ENCODE peak calls at places on chromosomes 16 and 17, in eight cellular contexts. Z, H, E, J, L, F, P and U are unnamed samples.

GRCh38 chr17:12952012-12952411 is 65.8 kb downstream of the ELAC2 start:
- DNase-seq in E (no peak), L (no peak), P (no peak), J (no peak), F (no peak), Z (no peak), H (no peak), U (no peak)

GRCh38 chr17:42517516-42517915 is 18.5 kb upstream of the NAGLU start:
- DNase-seq in L (peak), J (peak), P (peak), F (peak), Z (peak), E (peak), H (no peak), U (peak)

GRCh38 chr16:50067290-50067853 is 1.6 kb downstream of the HEATR3 start:
- DNase-seq in L (no peak), F (no peak), E (peak), H (peak), P (no peak), J (peak), Z (no peak), U (peak)

GRCh38 chr17:1607971-1608320 is 20.7 kb downstream of the SLC43A2 start:
- DNase-seq in L (no peak), H (no peak), P (no peak), F (no peak), Z (no peak), E (no peak), J (no peak), U (no peak)

GRCh38 chr16:89917773-89918452 is 749 bp upstream of the MC1R start:
- DNase-seq in J (peak), E (peak), F (peak), Z (no peak), H (no peak), L (peak), P (peak), U (no peak)

GRCh38 chr17:57603978-57604377 is 141.1 kb downstream of the CCDC182 start:
- DNase-seq in Z (no peak), F (peak), J (no peak), H (peak), E (no peak), L (no peak), P (peak), U (no peak)

GRCh38 chr16:12516621-12517309 is 286.9 kb downstream of the CPPED1 start:
- DNase-seq in P (no peak), Z (no peak), J (no peak), H (no peak), L (no peak), E (no peak), F (peak), U (no peak)

GRCh38 chr17:22305356-22306071 is 613.2 kb downstream of the KCNJ18 start:
- DNase-seq in J (no peak), F (no peak), E (no peak), Z (no peak), H (no peak), L (no peak), P (no peak), U (no peak)

GRCh38 chr16:17940584-17940983 is 396.0 kb downstream of the NPIPA8 start:
- DNase-seq in Z (no peak), J (no peak), P (no peak), L (no peak), F (no peak), E (no peak), H (no peak), U (no peak)

GRCh38 chr17:57724038-57724728 is 20.9 kb downstream of the CCDC182 start:
- DNase-seq in L (peak), Z (no peak), P (no peak), H (no peak), E (no peak), F (no peak), J (no peak), U (peak)